ENCODE peak calls at places on chromosomes 5 and 9, in four cellular contexts. One of them, this sample, is unnamed. For H3K36me3, H3K4me1 and H3F3A, the result is how much of the 10 kb centered on the place peaks cover.

GRCh38 chr9:135937521-135938489 is 23.4 kb downstream of the UBAC1 start:
- DNase-seq in PC-3: no peak
- DNase-seq in SK-N-SH: no peak
- DNase-seq in GM23338: no peak
- DNase-seq in this sample: no peak

GRCh38 chr5:43036856-43037711 is 3.0 kb downstream of the ANXA2R start:
- DNase-seq in PC-3: peak
- DNase-seq in SK-N-SH: no peak
- DNase-seq in GM23338: peak
- DNase-seq in this sample: no peak

GRCh38 chr5:65927497-65928340 is 1.3 kb downstream of the ERBIN start:
- DNase-seq in GM23338: peak
- DNase-seq in PC-3: peak
- DNase-seq in SK-N-SH: peak
- DNase-seq in this sample: no peak

GRCh38 chr9:38084556-38084880 is 15.5 kb upstream of the SHB start:
- DNase-seq in PC-3: no peak
- DNase-seq in GM23338: no peak
- DNase-seq in SK-N-SH: no peak
- DNase-seq in this sample: no peak

GRCh38 chr5:77935516-77936364 is 159.6 kb upstream of the TBCA start:
- DNase-seq in SK-N-SH: no peak
- DNase-seq in PC-3: no peak
- DNase-seq in GM23338: no peak
- DNase-seq in this sample: no peak

GRCh38 chr5:142881076-142881466 is 110.9 kb downstream of the ARHGAP26 start:
- DNase-seq in SK-N-SH: no peak
- DNase-seq in PC-3: no peak
- DNase-seq in GM23338: peak
- DNase-seq in this sample: no peak

GRCh38 chr5:179919487-179920060 is 11.9 kb upstream of the TBC1D9B start:
- DNase-seq in PC-3: no peak
- DNase-seq in SK-N-SH: no peak
- DNase-seq in GM23338: no peak
- DNase-seq in this sample: no peak

GRCh38 chr5:56480305-56481146 is 247.4 kb upstream of the ANKRD55 start:
- DNase-seq in SK-N-SH: peak
- DNase-seq in PC-3: peak
- DNase-seq in GM23338: peak
- DNase-seq in this sample: no peak

GRCh38 chr9:117826837-117827236 is 122.6 kb downstream of the TLR4 start:
- DNase-seq in SK-N-SH: no peak
- DNase-seq in PC-3: no peak
- DNase-seq in GM23338: no peak
- DNase-seq in this sample: no peak

GRCh38 chr5:76376141-76376900 is 26.8 kb upstream of the IQGAP2 start:
- DNase-seq in PC-3: peak
- DNase-seq in GM23338: no peak
- DNase-seq in SK-N-SH: no peak
- DNase-seq in this sample: no peak

GRCh38 chr5:42640835-42641234 is 115.8 kb upstream of the CCDC152 start:
- DNase-seq in GM23338: no peak
- DNase-seq in SK-N-SH: no peak
- DNase-seq in PC-3: peak
- DNase-seq in this sample: no peak

GRCh38 chr5:123035950-123036390 is 555 bp downstream of the PPIC start:
- DNase-seq in PC-3: peak
- DNase-seq in GM23338: peak
- DNase-seq in SK-N-SH: peak
- DNase-seq in this sample: peak

GRCh38 chr9:89372230-89372816 is 54.0 kb downstream of the SECISBP2 start:
- DNase-seq in GM23338: peak
- DNase-seq in PC-3: peak
- DNase-seq in SK-N-SH: no peak
- DNase-seq in this sample: no peak

GRCh38 chr5:16507716-16508115 is 42.1 kb upstream of the ZNF622 start:
- DNase-seq in PC-3: no peak
- DNase-seq in SK-N-SH: no peak
- DNase-seq in GM23338: no peak
- DNase-seq in this sample: no peak

GRCh38 chr9:97848237-97848581 is 4.8 kb upstream of the FOXE1 start:
- DNase-seq in PC-3: no peak
- DNase-seq in SK-N-SH: peak
- DNase-seq in GM23338: peak
- DNase-seq in this sample: no peak

GRCh38 chr5:15904894-15905805 is 274.4 kb downstream of the MARCHF11 start:
- DNase-seq in SK-N-SH: no peak
- DNase-seq in PC-3: no peak
- DNase-seq in GM23338: no peak
- DNase-seq in this sample: no peak

GRCh38 chr5:54518146-54519082 is 855 bp downstream of the SNX18 start:
- DNase-seq in PC-3: peak
- DNase-seq in GM23338: peak
- DNase-seq in SK-N-SH: peak
- DNase-seq in this sample: peak

GRCh38 chr5:131630208-131630962 is 4.6 kb downstream of the RAPGEF6 start:
- DNase-seq in SK-N-SH: no peak
- DNase-seq in PC-3: peak
- DNase-seq in GM23338: no peak
- DNase-seq in this sample: no peak

GRCh38 chr9:13377286-13377925 is 97.9 kb upstream of the MPDZ start:
- DNase-seq in PC-3: peak
- DNase-seq in SK-N-SH: no peak
- DNase-seq in GM23338: no peak
- DNase-seq in this sample: no peak

GRCh38 chr5:156527611-156528010 is 200.6 kb downstream of the SGCD start:
- DNase-seq in PC-3: no peak
- DNase-seq in GM23338: no peak
- DNase-seq in SK-N-SH: no peak
- DNase-seq in this sample: no peak

GRCh38 chr5:179165421-179166170 is 105.4 kb downstream of the ZNF354C start:
- DNase-seq in GM23338: no peak
- DNase-seq in PC-3: no peak
- DNase-seq in SK-N-SH: no peak
- DNase-seq in this sample: no peak

GRCh38 chr5:94021246-94021645 is 279.8 kb upstream of the POU5F2 start:
- DNase-seq in SK-N-SH: peak
- DNase-seq in PC-3: peak
- DNase-seq in GM23338: no peak
- DNase-seq in this sample: peak

GRCh38 chr5:164688437-164688836 is 1183.0 kb downstream of the MAT2B start:
- DNase-seq in GM23338: no peak
- DNase-seq in SK-N-SH: no peak
- DNase-seq in PC-3: no peak
- DNase-seq in this sample: no peak

GRCh38 chr9:37030591-37030939 is 3.5 kb downstream of the PAX5 start:
- DNase-seq in PC-3: no peak
- DNase-seq in GM23338: peak
- DNase-seq in SK-N-SH: no peak
- DNase-seq in this sample: no peak

GRCh38 chr5:148186248-148187003 is 16.4 kb upstream of the SPINK6 start:
- DNase-seq in SK-N-SH: no peak
- DNase-seq in GM23338: no peak
- DNase-seq in PC-3: peak
- DNase-seq in this sample: no peak

GRCh38 chr5:138922494-138922893 is 47.4 kb upstream of the LRRTM2 start:
- DNase-seq in GM23338: no peak
- DNase-seq in SK-N-SH: no peak
- DNase-seq in PC-3: no peak
- DNase-seq in this sample: no peak
- H3K36me3 ChIP-seq in GM23338: under half
- H3K36me3 ChIP-seq in SK-N-SH: under half
- H3K36me3 ChIP-seq in PC-3: under half
- H3K36me3 ChIP-seq in this sample: under half

GRCh38 chr5:172585114-172585513 is 55.9 kb upstream of the NEURL1B start:
- DNase-seq in PC-3: no peak
- DNase-seq in GM23338: no peak
- DNase-seq in SK-N-SH: no peak
- DNase-seq in this sample: no peak

GRCh38 chr5:172588380-172588779 is 52.7 kb upstream of the NEURL1B start:
- DNase-seq in GM23338: no peak
- DNase-seq in SK-N-SH: no peak
- DNase-seq in PC-3: no peak
- DNase-seq in this sample: no peak

GRCh38 chr5:172587061-172587405 is 54.0 kb upstream of the NEURL1B start:
- DNase-seq in GM23338: no peak
- DNase-seq in PC-3: no peak
- DNase-seq in SK-N-SH: no peak
- DNase-seq in this sample: no peak

GRCh38 chr5:172584638-172585037 is 56.4 kb upstream of the NEURL1B start:
- DNase-seq in PC-3: no peak
- DNase-seq in GM23338: no peak
- DNase-seq in SK-N-SH: no peak
- DNase-seq in this sample: no peak

DNA sequence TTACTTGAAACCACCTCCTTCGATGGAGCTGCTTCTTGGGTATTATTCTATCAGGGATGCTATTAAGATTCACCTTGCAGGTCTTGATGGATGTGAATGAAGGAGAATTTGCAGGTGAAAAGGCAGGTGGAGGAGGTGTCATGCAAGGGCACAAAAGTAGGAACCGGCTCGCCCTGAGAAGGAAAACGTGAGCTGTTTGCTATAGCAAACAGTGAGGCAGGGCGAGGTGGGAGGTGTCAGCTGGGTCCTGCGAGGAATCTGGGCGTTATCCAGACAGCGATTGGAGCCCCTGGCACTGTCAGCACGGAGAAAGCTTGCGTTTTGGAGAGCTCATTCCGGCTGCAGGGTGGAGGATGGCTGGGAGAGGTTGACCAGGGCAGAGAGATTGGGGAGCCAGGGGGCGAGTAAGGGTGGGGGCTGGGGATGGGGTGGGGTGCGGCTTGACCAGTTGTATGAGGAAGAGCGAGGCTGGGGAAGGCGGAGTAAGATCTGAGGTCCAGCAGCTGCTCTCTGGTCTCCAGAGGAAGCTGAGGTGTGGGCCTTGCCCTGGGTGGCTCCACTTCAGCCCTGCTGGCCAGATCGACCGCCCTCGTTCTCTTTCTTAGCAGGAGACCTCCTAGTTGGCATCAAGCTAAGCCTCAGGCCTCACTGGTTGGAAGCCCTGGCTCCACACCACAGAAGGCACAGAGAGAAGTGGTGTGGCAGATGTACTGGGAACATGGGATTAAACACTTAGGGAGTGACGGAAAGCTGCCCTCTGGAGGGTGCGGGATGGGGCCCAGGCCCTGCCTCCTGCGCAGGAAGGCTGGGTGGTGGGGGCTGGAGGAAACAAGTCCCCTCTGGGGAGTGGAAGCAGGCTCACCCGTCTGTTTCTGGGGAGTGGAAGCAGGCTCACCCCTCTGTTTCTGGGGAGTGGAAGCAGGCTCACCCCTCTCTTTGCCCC is 54.7 kb upstream of the NEURL1B start:
- DNase-seq in PC-3: no peak
- DNase-seq in SK-N-SH: no peak
- DNase-seq in GM23338: peak
- DNase-seq in this sample: no peak
- H3K4me1 ChIP-seq in PC-3: under half
- H3K4me1 ChIP-seq in SK-N-SH: under half
- H3K4me1 ChIP-seq in GM23338: under half
- H3K4me1 ChIP-seq in this sample: under half

GRCh38 chr5:177430146-177430951 is 3.9 kb downstream of the GRK6 start:
- DNase-seq in GM23338: no peak
- DNase-seq in PC-3: no peak
- DNase-seq in SK-N-SH: no peak
- DNase-seq in this sample: no peak
- H3F3A ChIP-seq in GM23338: under half
- H3F3A ChIP-seq in PC-3: under half
- H3F3A ChIP-seq in SK-N-SH: under half
- H3F3A ChIP-seq in this sample: under half

GRCh38 chr9:109440117-109440515 is 58.0 kb downstream of the PTPN3 start:
- DNase-seq in GM23338: no peak
- DNase-seq in SK-N-SH: no peak
- DNase-seq in PC-3: no peak
- DNase-seq in this sample: no peak

GRCh38 chr9:109439378-109440116 is 58.6 kb downstream of the PTPN3 start:
- DNase-seq in SK-N-SH: no peak
- DNase-seq in GM23338: no peak
- DNase-seq in PC-3: no peak
- DNase-seq in this sample: no peak

GRCh38 chr9:109442716-109443115 is 55.4 kb downstream of the PTPN3 start:
- DNase-seq in SK-N-SH: no peak
- DNase-seq in PC-3: peak
- DNase-seq in GM23338: no peak
- DNase-seq in this sample: no peak

GRCh38 chr9:109441296-109441695 is 56.8 kb downstream of the PTPN3 start:
- DNase-seq in GM23338: peak
- DNase-seq in PC-3: no peak
- DNase-seq in SK-N-SH: peak
- DNase-seq in this sample: no peak

DNA sequence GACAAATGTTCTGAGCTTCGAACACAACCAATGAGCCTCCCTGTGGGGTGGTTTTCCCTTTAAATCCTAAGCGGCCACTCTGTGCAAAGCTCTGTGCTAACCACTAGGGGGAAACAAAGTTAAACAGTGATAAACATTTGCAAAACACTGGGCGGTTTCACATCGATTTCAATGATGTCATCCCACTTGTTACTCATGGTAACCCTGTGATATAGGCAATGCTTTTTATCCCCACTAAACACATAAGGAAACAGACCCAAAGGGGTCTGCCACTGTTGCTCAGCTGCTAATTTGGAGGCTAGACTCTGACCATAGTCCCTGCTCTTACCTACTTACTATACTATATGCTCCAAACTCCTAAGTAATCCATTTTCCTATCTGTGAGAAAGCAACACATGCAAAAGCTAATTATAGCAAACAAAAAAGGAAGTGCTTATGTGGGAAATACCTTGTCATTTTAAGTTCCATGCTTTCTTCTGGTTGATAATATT is 57.3 kb downstream of the PTPN3 start:
- DNase-seq in GM23338: peak
- DNase-seq in SK-N-SH: peak
- DNase-seq in PC-3: peak
- DNase-seq in this sample: peak
- H3K36me3 ChIP-seq in GM23338: under half
- H3K36me3 ChIP-seq in SK-N-SH: under half
- H3K36me3 ChIP-seq in PC-3: under half
- H3K36me3 ChIP-seq in this sample: under half

DNA sequence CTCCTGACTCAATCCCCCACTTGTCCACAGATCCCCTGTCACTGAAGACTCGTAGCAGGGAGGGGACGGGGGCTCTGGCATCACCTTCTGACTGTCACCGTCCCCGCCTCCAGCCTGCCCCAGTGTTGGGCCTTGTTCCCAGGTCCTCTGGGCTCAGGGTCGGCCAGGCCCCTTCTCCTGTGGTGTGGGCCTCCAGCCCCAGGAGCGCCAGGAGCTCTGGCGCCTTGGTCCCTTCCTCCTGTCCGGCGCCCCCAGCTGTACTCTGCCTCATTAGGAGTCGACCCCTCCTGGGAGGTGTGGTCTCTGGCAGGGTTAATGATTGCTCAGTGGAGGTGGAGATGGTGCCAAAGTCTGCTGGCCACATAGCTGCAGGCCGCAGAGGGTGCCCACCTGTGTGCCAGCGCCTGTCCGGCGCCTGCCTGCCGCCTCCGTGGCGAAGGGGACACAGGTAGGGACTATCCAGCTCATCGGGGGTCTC is at the start of gene CDHR2:
- DNase-seq in GM23338: no peak
- DNase-seq in PC-3: no peak
- DNase-seq in SK-N-SH: no peak
- DNase-seq in this sample: no peak
- H3K4me1 ChIP-seq in GM23338: under half
- H3K4me1 ChIP-seq in PC-3: under half
- H3K4me1 ChIP-seq in SK-N-SH: under half
- H3K4me1 ChIP-seq in this sample: half or more

This sample was measured in PC-9.